ENCODE peak calls at places on chromosomes 5 and 9, in five cellular contexts. One of them, this sample, is unnamed.

GRCh38 chr5:175321927-175322532 is 122.0 kb downstream of the DRD1 start:
- DNase-seq in GM20000: peak
- DNase-seq in heart left ventricle: no peak
- DNase-seq in GM23338: peak
- DNase-seq in AG09309: no peak
- DNase-seq in this sample: peak

GRCh38 chr5:54834121-54834842 is 151.1 kb downstream of the ESM1 start:
- DNase-seq in GM20000: no peak
- DNase-seq in heart left ventricle: peak
- DNase-seq in GM23338: no peak
- DNase-seq in AG09309: no peak
- DNase-seq in this sample: no peak

GRCh38 chr5:136020383-136021015 is 8.3 kb upstream of the TGFBI start:
- DNase-seq in GM20000: no peak
- DNase-seq in heart left ventricle: no peak
- DNase-seq in GM23338: no peak
- DNase-seq in AG09309: peak
- DNase-seq in this sample: no peak

GRCh38 chr5:163506726-163507125 is 1.3 kb downstream of the MAT2B start:
- DNase-seq in GM20000: no peak
- DNase-seq in heart left ventricle: no peak
- DNase-seq in GM23338: no peak
- DNase-seq in AG09309: no peak
- DNase-seq in this sample: no peak

GRCh38 chr5:88729476-88730182 is 153.4 kb downstream of the MEF2C start:
- DNase-seq in GM20000: no peak
- DNase-seq in heart left ventricle: peak
- DNase-seq in GM23338: peak
- DNase-seq in AG09309: peak
- DNase-seq in this sample: no peak

GRCh38 chr9:137295313-137296213 is 6.5 kb downstream of the NRARP start:
- DNase-seq in GM20000: peak
- DNase-seq in heart left ventricle: no peak
- DNase-seq in GM23338: peak
- DNase-seq in AG09309: no peak
- DNase-seq in this sample: peak

GRCh38 chr5:10448754-10449345 is 7.2 kb downstream of the ROPN1L start:
- DNase-seq in GM20000: no peak
- DNase-seq in heart left ventricle: no peak
- DNase-seq in GM23338: no peak
- DNase-seq in AG09309: no peak
- DNase-seq in this sample: no peak

GRCh38 chr9:85114799-85115198 is 445.3 kb downstream of the NTRK2 start:
- DNase-seq in GM20000: peak
- DNase-seq in heart left ventricle: no peak
- DNase-seq in GM23338: no peak
- DNase-seq in AG09309: no peak
- DNase-seq in this sample: no peak

GRCh38 chr9:101650096-101650495 is 55.3 kb upstream of the PPP3R2 start:
- DNase-seq in GM20000: no peak
- DNase-seq in heart left ventricle: no peak
- DNase-seq in GM23338: no peak
- DNase-seq in AG09309: no peak
- DNase-seq in this sample: no peak

GRCh38 chr9:110261631-110262030 is 5.3 kb upstream of the TXN start:
- DNase-seq in GM20000: no peak
- DNase-seq in heart left ventricle: no peak
- DNase-seq in GM23338: no peak
- DNase-seq in AG09309: peak
- DNase-seq in this sample: no peak

GRCh38 chr5:3333105-3333504 is 262.5 kb upstream of the IRX1 start:
- DNase-seq in GM20000: no peak
- DNase-seq in heart left ventricle: no peak
- DNase-seq in GM23338: no peak
- DNase-seq in AG09309: no peak
- DNase-seq in this sample: no peak

GRCh38 chr9:131810351-131811170 is 70.7 kb upstream of the RAPGEF1 start:
- DNase-seq in GM20000: no peak
- DNase-seq in heart left ventricle: no peak
- DNase-seq in GM23338: no peak
- DNase-seq in AG09309: no peak
- DNase-seq in this sample: no peak
- TF ChIP-seq CTCF in GM20000: no peak
- TF ChIP-seq CTCF in heart left ventricle: no peak
- TF ChIP-seq CTCF in GM23338: peak
- TF ChIP-seq CTCF in AG09309: no peak
- TF ChIP-seq CTCF in this sample: no peak

GRCh38 chr5:179821298-179822058 is 773 bp downstream of the SQSTM1 start:
- DNase-seq in GM20000: peak
- DNase-seq in heart left ventricle: peak
- DNase-seq in GM23338: peak
- DNase-seq in AG09309: peak
- DNase-seq in this sample: peak
- TF ChIP-seq CTCF in GM20000: no peak
- TF ChIP-seq CTCF in heart left ventricle: no peak
- TF ChIP-seq CTCF in GM23338: no peak
- TF ChIP-seq CTCF in AG09309: no peak
- TF ChIP-seq CTCF in this sample: no peak

GRCh38 chr5:126494393-126494792 is 71.2 kb downstream of the GRAMD2B start:
- DNase-seq in GM20000: no peak
- DNase-seq in heart left ventricle: no peak
- DNase-seq in GM23338: no peak
- DNase-seq in AG09309: no peak
- DNase-seq in this sample: no peak

GRCh38 chr5:126497506-126497905 is 74.3 kb downstream of the GRAMD2B start:
- DNase-seq in GM20000: no peak
- DNase-seq in heart left ventricle: no peak
- DNase-seq in GM23338: no peak
- DNase-seq in AG09309: no peak
- DNase-seq in this sample: no peak

GRCh38 chr5:126490167-126490937 is 67.1 kb downstream of the GRAMD2B start:
- DNase-seq in GM20000: no peak
- DNase-seq in heart left ventricle: no peak
- DNase-seq in GM23338: peak
- DNase-seq in AG09309: no peak
- DNase-seq in this sample: no peak

GRCh38 chr5:126488362-126489065 is 65.3 kb downstream of the GRAMD2B start:
- DNase-seq in GM20000: no peak
- DNase-seq in heart left ventricle: no peak
- DNase-seq in GM23338: no peak
- DNase-seq in AG09309: no peak
- DNase-seq in this sample: no peak

GRCh38 chr5:126492939-126493338 is 69.7 kb downstream of the GRAMD2B start:
- DNase-seq in GM20000: no peak
- DNase-seq in heart left ventricle: no peak
- DNase-seq in GM23338: peak
- DNase-seq in AG09309: no peak
- DNase-seq in this sample: no peak
- TF ChIP-seq CTCF in GM20000: peak
- TF ChIP-seq CTCF in heart left ventricle: peak
- TF ChIP-seq CTCF in GM23338: peak
- TF ChIP-seq CTCF in AG09309: peak
- TF ChIP-seq CTCF in this sample: peak

GRCh38 chr5:35229076-35230042 is 928 bp downstream of the PRLR start:
- DNase-seq in GM20000: peak
- DNase-seq in heart left ventricle: no peak
- DNase-seq in GM23338: peak
- DNase-seq in AG09309: no peak
- DNase-seq in this sample: peak
- TF ChIP-seq CTCF in GM20000: no peak
- TF ChIP-seq CTCF in heart left ventricle: no peak
- TF ChIP-seq CTCF in GM23338: peak
- TF ChIP-seq CTCF in AG09309: no peak
- TF ChIP-seq CTCF in this sample: peak

GRCh38 chr5:140827704-140828401 is at the start of gene PCDHA6:
- DNase-seq in GM20000: no peak
- DNase-seq in heart left ventricle: no peak
- DNase-seq in GM23338: no peak
- DNase-seq in AG09309: no peak
- DNase-seq in this sample: no peak
- TF ChIP-seq CTCF in GM20000: no peak
- TF ChIP-seq CTCF in heart left ventricle: peak
- TF ChIP-seq CTCF in GM23338: peak
- TF ChIP-seq CTCF in AG09309: peak
- TF ChIP-seq CTCF in this sample: no peak

DNA sequence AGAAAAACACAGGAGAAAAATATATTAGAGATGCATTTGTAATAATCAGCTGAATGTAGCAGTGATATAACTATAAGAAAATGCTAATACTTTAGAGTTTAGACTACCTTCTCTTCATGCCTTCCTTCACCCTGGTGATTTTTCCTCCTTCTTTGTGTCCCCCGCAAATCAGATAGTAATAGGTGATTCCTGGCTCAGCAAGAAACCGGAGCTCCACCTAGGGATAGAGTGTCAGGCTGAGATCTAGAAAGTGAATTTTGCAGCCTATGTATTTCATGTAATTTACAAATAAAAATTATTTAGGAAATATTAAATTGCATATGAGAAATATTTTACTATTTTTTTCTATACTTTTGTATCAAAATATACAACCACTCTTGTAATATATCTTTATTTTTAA is 109.8 kb upstream of the ST8SIA4 start:
- DNase-seq in GM20000: no peak
- DNase-seq in heart left ventricle: no peak
- DNase-seq in GM23338: peak
- DNase-seq in AG09309: no peak
- DNase-seq in this sample: no peak
- TF ChIP-seq CTCF in GM20000: no peak
- TF ChIP-seq CTCF in heart left ventricle: peak
- TF ChIP-seq CTCF in GM23338: peak
- TF ChIP-seq CTCF in AG09309: no peak
- TF ChIP-seq CTCF in this sample: no peak

DNA sequence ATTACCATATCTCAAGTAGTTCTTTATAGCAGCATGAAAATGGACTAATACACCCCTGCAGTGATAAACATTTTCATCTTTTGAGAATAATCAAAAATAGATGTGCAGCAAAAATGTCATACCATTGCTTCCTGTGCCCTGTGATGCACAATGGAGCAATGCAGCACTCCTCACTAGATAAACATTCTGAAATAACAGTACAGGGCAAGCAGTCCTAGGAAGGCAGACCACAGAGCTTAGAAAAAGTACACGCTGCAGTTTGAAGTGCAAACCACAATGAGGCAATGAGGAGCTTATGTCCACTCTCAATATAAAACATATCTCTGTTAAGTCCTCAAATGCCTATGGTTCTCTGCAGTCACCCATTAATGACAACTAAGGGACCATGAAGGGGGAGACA is 367.6 kb downstream of the PDE4D start:
- DNase-seq in GM20000: no peak
- DNase-seq in heart left ventricle: no peak
- DNase-seq in GM23338: no peak
- DNase-seq in AG09309: no peak
- DNase-seq in this sample: no peak
- TF ChIP-seq CTCF in GM20000: no peak
- TF ChIP-seq CTCF in heart left ventricle: no peak
- TF ChIP-seq CTCF in GM23338: no peak
- TF ChIP-seq CTCF in AG09309: no peak
- TF ChIP-seq CTCF in this sample: no peak

This sample was measured in GM10248.